ENCODE peak calls at places on chromosome 14, in eight cellular contexts. U, O, X, R, N, J, S and Y are unnamed samples.

GRCh38 chr14:81729622-81730021 is 196.0 kb upstream of the SEL1L start:
- DNase-seq in U (no peak), O (no peak), X (no peak), R (no peak), N (no peak), J (no peak), S (no peak), Y (no peak)

GRCh38 chr14:61478971-61479473 is 157.6 kb downstream of the PRKCH start:
- DNase-seq in U (no peak), O (no peak), X (no peak), R (no peak), N (no peak), J (no peak), S (no peak), Y (no peak)

GRCh38 chr14:93332032-93332852 is 594 bp downstream of the BTBD7 start:
- DNase-seq in U (peak; percentile 49), O (peak; percentile 75), X (peak; percentile 63), R (peak; percentile 74), N (peak; percentile 78), J (peak; percentile 42), S (no peak), Y (peak; percentile 94)

GRCh38 chr14:92215579-92215978 is 93.8 kb downstream of the CPSF2 start:
- DNase-seq in U (no peak), O (no peak), X (no peak), R (no peak), N (no peak), J (no peak), S (no peak), Y (no peak)

GRCh38 chr14:21263284-21264024 is 5.8 kb downstream of the HNRNPC start:
- DNase-seq in U (peak; percentile 49), O (no peak), X (peak; percentile 76), R (no peak), N (no peak), J (no peak), S (no peak), Y (no peak)

GRCh38 chr14:55354500-55354899 is 57.1 kb downstream of the ATG14 start:
- DNase-seq in U (peak; percentile 48), O (peak; percentile 68), X (peak; percentile 38), R (peak; percentile 53), N (no peak), J (peak; percentile 65), S (peak; percentile 38), Y (no peak)

GRCh38 chr14:92726135-92726932 is 22.1 kb downstream of the LGMN start:
- DNase-seq in U (peak; percentile 89), O (no peak), X (peak; percentile 90), R (peak; percentile 82), N (peak; percentile 89), J (peak; percentile 53), S (no peak), Y (peak; percentile 93)

GRCh38 chr14:58315606-58316005 is 17.3 kb downstream of the ARID4A start:
- DNase-seq in U (peak; percentile 2), O (no peak), X (peak; percentile 13), R (no peak), N (no peak), J (no peak), S (no peak), Y (no peak)

GRCh38 chr14:50832935-50833607 is 2.1 kb upstream of the NIN start:
- DNase-seq in U (peak; percentile 11), O (no peak), X (no peak), R (peak; percentile 31), N (no peak), J (no peak), S (no peak), Y (no peak)

GRCh38 chr14:70152704-70153103 is 36.0 kb downstream of the SLC8A3 start:
- DNase-seq in U (no peak), O (peak; percentile 23), X (no peak), R (no peak), N (no peak), J (no peak), S (no peak), Y (no peak)

GRCh38 chr14:68959035-68959434 is 20.1 kb downstream of the ACTN1 start:
- DNase-seq in U (no peak), O (no peak), X (peak; percentile 66), R (no peak), N (no peak), J (no peak), S (no peak), Y (no peak)

GRCh38 chr14:68957688-68958248 is 21.3 kb downstream of the ACTN1 start:
- DNase-seq in U (no peak), O (no peak), X (no peak), R (no peak), N (no peak), J (no peak), S (no peak), Y (no peak)

GRCh38 chr14:68958553-68958952 is 20.5 kb downstream of the ACTN1 start:
- DNase-seq in U (peak; percentile 38), O (no peak), X (peak; percentile 73), R (no peak), N (no peak), J (no peak), S (no peak), Y (no peak)

GRCh38 chr14:68955164-68955921 is 23.8 kb downstream of the ACTN1 start:
- DNase-seq in U (peak; percentile 42), O (no peak), X (peak; percentile 48), R (no peak), N (no peak), J (no peak), S (no peak), Y (no peak)

GRCh38 chr14:68956728-68957127 is 22.4 kb downstream of the ACTN1 start:
- DNase-seq in U (no peak), O (no peak), X (no peak), R (no peak), N (no peak), J (no peak), S (no peak), Y (no peak)
- H3K4me1 ChIP-seq in U (peaks cover 58% of the 10 kb centered on the region), O (peaks cover 17% of the 10 kb centered on the region), X (peaks cover 65% of the 10 kb centered on the region), R (peaks cover 100% of the 10 kb centered on the region), N (peaks cover 87% of the 10 kb centered on the region), J (no peaks in the 10 kb centered on the region), S (no peaks in the 10 kb centered on the region), Y (peaks cover 44% of the 10 kb centered on the region)

DNA sequence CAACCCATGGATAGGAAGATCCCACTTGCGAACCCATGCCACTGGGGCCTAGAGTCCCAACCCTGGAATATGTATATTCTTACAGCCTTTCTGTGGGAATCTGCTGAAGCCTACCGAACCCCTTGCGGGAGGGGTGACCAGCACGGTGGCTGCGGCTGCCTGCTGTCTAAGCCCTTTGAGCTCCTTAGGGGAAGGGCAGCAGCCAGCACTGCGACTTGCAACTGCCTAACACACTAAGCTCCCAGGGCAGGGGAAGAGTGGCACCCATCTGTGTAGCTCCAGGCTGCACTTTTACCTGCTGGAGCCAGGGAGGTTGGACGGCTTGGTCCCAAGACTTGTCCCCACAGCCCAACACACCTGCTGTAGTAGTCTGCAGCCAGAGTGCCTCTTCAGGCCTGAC is 1968.7 kb upstream of the FLRT2 start:
- DNase-seq in U (no peak), O (no peak), X (no peak), R (no peak), N (no peak), J (no peak), S (no peak), Y (peak; percentile 60)
- H3K36me3 ChIP-seq in U (no peaks in the 10 kb centered on the region), O (no peaks in the 10 kb centered on the region), X (no peaks in the 10 kb centered on the region), R (no peaks in the 10 kb centered on the region), N (no peaks in the 10 kb centered on the region), J (no peaks in the 10 kb centered on the region), S (no peaks in the 10 kb centered on the region), Y (no peaks in the 10 kb centered on the region)

GRCh38 chr14:100137173-100137572 is 22.3 kb downstream of the DEGS2 start:
- DNase-seq in U (no peak), O (no peak), X (no peak), R (no peak), N (no peak), J (no peak), S (no peak), Y (no peak)

GRCh38 chr14:100134591-100134990 is 24.9 kb downstream of the DEGS2 start:
- DNase-seq in U (no peak), O (no peak), X (no peak), R (peak; percentile 79), N (no peak), J (no peak), S (no peak), Y (no peak)

GRCh38 chr14:100135784-100136183 is 23.7 kb downstream of the DEGS2 start:
- DNase-seq in U (no peak), O (no peak), X (no peak), R (no peak), N (no peak), J (no peak), S (no peak), Y (no peak)

GRCh38 chr14:100132903-100133510 is 26.4 kb downstream of the DEGS2 start:
- DNase-seq in U (no peak), O (peak; percentile 49), X (no peak), R (no peak), N (no peak), J (no peak), S (no peak), Y (no peak)

GRCh38 chr14:100135073-100135472 is 24.4 kb downstream of the DEGS2 start:
- DNase-seq in U (no peak), O (no peak), X (no peak), R (no peak), N (no peak), J (no peak), S (no peak), Y (no peak)
- H3K4me1 ChIP-seq in U (no peaks in the 10 kb centered on the region), O (peaks cover 10% of the 10 kb centered on the region), X (no peaks in the 10 kb centered on the region), R (peaks cover 66% of the 10 kb centered on the region), N (peaks cover under 1% of the 10 kb centered on the region), J (no peaks in the 10 kb centered on the region), S (no peaks in the 10 kb centered on the region), Y (peaks cover 7% of the 10 kb centered on the region)

DNA sequence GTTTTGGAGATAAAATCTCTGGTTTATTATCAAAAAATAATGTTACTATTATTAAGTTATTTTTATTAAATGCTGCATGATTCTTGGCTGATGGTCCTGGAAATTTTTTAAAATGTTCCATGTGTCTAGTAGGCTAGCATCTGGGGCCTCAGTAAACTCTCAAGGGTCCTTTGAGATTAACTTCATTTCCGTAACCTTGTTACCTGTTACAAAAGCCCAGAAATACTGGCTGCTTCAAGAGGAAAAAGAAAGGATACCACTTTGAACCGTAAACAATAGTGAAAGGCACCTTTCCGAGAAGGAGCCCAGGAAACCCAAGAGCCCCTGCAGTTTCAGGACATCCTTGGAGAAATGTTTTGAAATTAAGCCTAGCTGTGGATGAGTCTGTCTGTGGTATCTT is 30.1 kb downstream of the CKB start:
- DNase-seq in U (no peak), O (no peak), X (no peak), R (no peak), N (no peak), J (no peak), S (no peak), Y (no peak)
- H3K36me3 ChIP-seq in U (peaks cover 46% of the 10 kb centered on the region), O (peaks cover 74% of the 10 kb centered on the region), X (peaks cover 10% of the 10 kb centered on the region), R (peaks cover 98% of the 10 kb centered on the region), N (peaks cover 99% of the 10 kb centered on the region), J (no peaks in the 10 kb centered on the region), S (peaks cover under 1% of the 10 kb centered on the region), Y (no peaks in the 10 kb centered on the region)

GRCh38 chr14:74594021-74594420 is 18.0 kb downstream of the LTBP2 start:
- DNase-seq in U (no peak), O (no peak), X (no peak), R (no peak), N (no peak), J (no peak), S (no peak), Y (no peak)
- H3K4me1 ChIP-seq in U (peaks cover 51% of the 10 kb centered on the region), O (peaks cover 9% of the 10 kb centered on the region), X (peaks cover 71% of the 10 kb centered on the region), R (peaks cover 66% of the 10 kb centered on the region), N (peaks cover 76% of the 10 kb centered on the region), J (peaks cover under 1% of the 10 kb centered on the region), S (peaks cover 3% of the 10 kb centered on the region), Y (peaks cover 38% of the 10 kb centered on the region)